ENCODE peak calls at places on chromosomes 12 and 14, in seven cellular contexts. One of them, this sample, is unnamed.
A peak's percentile ranks its signal among the peaks of the same experiment; 100 is the strongest.

GRCh38 chr12:109388167-109388563 is 40.5 kb downstream of the MYO1H start:
- DNase-seq in A549: no peak
- DNase-seq in uterus: no peak
- DNase-seq in suprapubic skin: no peak
- DNase-seq in AG04450: no peak
- DNase-seq in prostate gland: no peak
- DNase-seq in left ventricle myocardium inferior: no peak
- DNase-seq in this sample: no peak

GRCh38 chr14:44833376-44833775 is 128.4 kb downstream of the KLHL28 start:
- DNase-seq in A549: peak; percentile 3
- DNase-seq in uterus: no peak
- DNase-seq in suprapubic skin: no peak
- DNase-seq in AG04450: no peak
- DNase-seq in prostate gland: no peak
- DNase-seq in left ventricle myocardium inferior: no peak
- DNase-seq in this sample: peak; percentile 36

GRCh38 chr14:99540196-99541032 is 59.2 kb downstream of the CCNK start:
- DNase-seq in A549: no peak
- DNase-seq in uterus: no peak
- DNase-seq in suprapubic skin: no peak
- DNase-seq in AG04450: no peak
- DNase-seq in prostate gland: no peak
- DNase-seq in left ventricle myocardium inferior: no peak
- DNase-seq in this sample: no peak

GRCh38 chr12:57726884-57727757 is 11.4 kb downstream of the AGAP2 start:
- DNase-seq in A549: no peak
- DNase-seq in uterus: peak; percentile 52
- DNase-seq in suprapubic skin: no peak
- DNase-seq in AG04450: no peak
- DNase-seq in prostate gland: no peak
- DNase-seq in left ventricle myocardium inferior: peak; percentile 59
- DNase-seq in this sample: peak; percentile 83

GRCh38 chr12:132783917-132784531 is 22.4 kb upstream of the ANKLE2 start:
- DNase-seq in A549: no peak
- DNase-seq in uterus: no peak
- DNase-seq in suprapubic skin: no peak
- DNase-seq in AG04450: no peak
- DNase-seq in prostate gland: no peak
- DNase-seq in left ventricle myocardium inferior: peak; percentile 36
- DNase-seq in this sample: no peak

GRCh38 chr12:67816269-67816668 is 167.7 kb downstream of the DYRK2 start:
- DNase-seq in A549: no peak
- DNase-seq in uterus: no peak
- DNase-seq in suprapubic skin: no peak
- DNase-seq in AG04450: no peak
- DNase-seq in prostate gland: no peak
- DNase-seq in left ventricle myocardium inferior: no peak
- DNase-seq in this sample: no peak

GRCh38 chr12:7067096-7067495 is 6.6 kb downstream of the C1S start:
- DNase-seq in A549: no peak
- DNase-seq in uterus: no peak
- DNase-seq in suprapubic skin: no peak
- DNase-seq in AG04450: no peak
- DNase-seq in prostate gland: no peak
- DNase-seq in left ventricle myocardium inferior: no peak
- DNase-seq in this sample: no peak

GRCh38 chr14:89146291-89146690 is 270.7 kb downstream of the FOXN3 start:
- DNase-seq in A549: no peak
- DNase-seq in uterus: no peak
- DNase-seq in suprapubic skin: no peak
- DNase-seq in AG04450: no peak
- DNase-seq in prostate gland: no peak
- DNase-seq in left ventricle myocardium inferior: no peak
- DNase-seq in this sample: no peak

GRCh38 chr12:90086281-90086680 is 377.6 kb upstream of the ATP2B1 start:
- DNase-seq in A549: no peak
- DNase-seq in uterus: no peak
- DNase-seq in suprapubic skin: no peak
- DNase-seq in AG04450: no peak
- DNase-seq in prostate gland: no peak
- DNase-seq in left ventricle myocardium inferior: no peak
- DNase-seq in this sample: no peak

GRCh38 chr14:69008411-69008810 is 29.3 kb upstream of the ACTN1 start:
- DNase-seq in A549: no peak
- DNase-seq in uterus: no peak
- DNase-seq in suprapubic skin: no peak
- DNase-seq in AG04450: no peak
- DNase-seq in prostate gland: no peak
- DNase-seq in left ventricle myocardium inferior: no peak
- DNase-seq in this sample: peak; percentile 19

GRCh38 chr14:55427439-55427838 is 13.0 kb downstream of the TBPL2 start:
- DNase-seq in A549: no peak
- DNase-seq in uterus: no peak
- DNase-seq in suprapubic skin: no peak
- DNase-seq in AG04450: no peak
- DNase-seq in prostate gland: no peak
- DNase-seq in left ventricle myocardium inferior: no peak
- DNase-seq in this sample: no peak

GRCh38 chr12:31011746-31012567 is 61.7 kb upstream of the DDX11 start:
- DNase-seq in A549: no peak
- DNase-seq in uterus: peak; percentile 7
- DNase-seq in suprapubic skin: peak; percentile 67
- DNase-seq in AG04450: no peak
- DNase-seq in prostate gland: no peak
- DNase-seq in left ventricle myocardium inferior: no peak
- DNase-seq in this sample: peak; percentile 16

GRCh38 chr12:78181544-78182162 is 351.0 kb downstream of the NAV3 start:
- DNase-seq in A549: peak; percentile 0
- DNase-seq in uterus: no peak
- DNase-seq in suprapubic skin: no peak
- DNase-seq in AG04450: no peak
- DNase-seq in prostate gland: no peak
- DNase-seq in left ventricle myocardium inferior: no peak
- DNase-seq in this sample: peak; percentile 60

GRCh38 chr14:55107766-55108554 is 21.1 kb upstream of the LGALS3 start:
- DNase-seq in A549: peak; percentile 71
- DNase-seq in uterus: peak; percentile 94
- DNase-seq in suprapubic skin: peak; percentile 93
- DNase-seq in AG04450: peak; percentile 93
- DNase-seq in prostate gland: peak; percentile 70
- DNase-seq in left ventricle myocardium inferior: peak; percentile 90
- DNase-seq in this sample: peak; percentile 95

GRCh38 chr14:68619805-68620574 is 172.9 kb downstream of the ZFP36L1 start:
- DNase-seq in A549: no peak
- DNase-seq in uterus: peak; percentile 60
- DNase-seq in suprapubic skin: no peak
- DNase-seq in AG04450: no peak
- DNase-seq in prostate gland: no peak
- DNase-seq in left ventricle myocardium inferior: peak; percentile 50
- DNase-seq in this sample: no peak

GRCh38 chr14:89422181-89422951 is 5.3 kb upstream of the FOXN3 start:
- DNase-seq in A549: no peak
- DNase-seq in uterus: no peak
- DNase-seq in suprapubic skin: no peak
- DNase-seq in AG04450: no peak
- DNase-seq in prostate gland: peak; percentile 71
- DNase-seq in left ventricle myocardium inferior: no peak
- DNase-seq in this sample: no peak

GRCh38 chr12:99453831-99454538 is 193.6 kb upstream of the GARIN6 start:
- DNase-seq in A549: no peak
- DNase-seq in uterus: no peak
- DNase-seq in suprapubic skin: no peak
- DNase-seq in AG04450: no peak
- DNase-seq in prostate gland: no peak
- DNase-seq in left ventricle myocardium inferior: no peak
- DNase-seq in this sample: no peak

GRCh38 chr12:27982380-27982779 is 9.8 kb upstream of the PTHLH start:
- DNase-seq in A549: no peak
- DNase-seq in uterus: no peak
- DNase-seq in suprapubic skin: no peak
- DNase-seq in AG04450: no peak
- DNase-seq in prostate gland: no peak
- DNase-seq in left ventricle myocardium inferior: no peak
- DNase-seq in this sample: no peak

GRCh38 chr12:24421759-24422158 is 472.3 kb upstream of the SOX5 start:
- DNase-seq in A549: no peak
- DNase-seq in uterus: no peak
- DNase-seq in suprapubic skin: no peak
- DNase-seq in AG04450: no peak
- DNase-seq in prostate gland: no peak
- DNase-seq in left ventricle myocardium inferior: no peak
- DNase-seq in this sample: no peak

GRCh38 chr12:97875064-97875463 is 412.5 kb downstream of the RMST start:
- DNase-seq in A549: no peak
- DNase-seq in uterus: no peak
- DNase-seq in suprapubic skin: no peak
- DNase-seq in AG04450: no peak
- DNase-seq in prostate gland: peak; percentile 4
- DNase-seq in left ventricle myocardium inferior: no peak
- DNase-seq in this sample: no peak

GRCh38 chr12:52367876-52368275 is 595 bp upstream of the KRT85 start:
- DNase-seq in A549: no peak
- DNase-seq in uterus: no peak
- DNase-seq in suprapubic skin: no peak
- DNase-seq in AG04450: no peak
- DNase-seq in prostate gland: no peak
- DNase-seq in left ventricle myocardium inferior: no peak
- DNase-seq in this sample: no peak

GRCh38 chr14:73246387-73247150 is 9.3 kb downstream of the PAPLN start:
- DNase-seq in A549: no peak
- DNase-seq in uterus: no peak
- DNase-seq in suprapubic skin: no peak
- DNase-seq in AG04450: no peak
- DNase-seq in prostate gland: no peak
- DNase-seq in left ventricle myocardium inferior: no peak
- DNase-seq in this sample: no peak

GRCh38 chr12:47561746-47562145 is 144.1 kb downstream of the RPAP3 start:
- DNase-seq in A549: no peak
- DNase-seq in uterus: no peak
- DNase-seq in suprapubic skin: no peak
- DNase-seq in AG04450: no peak
- DNase-seq in prostate gland: no peak
- DNase-seq in left ventricle myocardium inferior: no peak
- DNase-seq in this sample: no peak

GRCh38 chr12:4809449-4810218 is 89.4 kb downstream of the GALNT8 start:
- DNase-seq in A549: no peak
- DNase-seq in uterus: no peak
- DNase-seq in suprapubic skin: no peak
- DNase-seq in AG04450: no peak
- DNase-seq in prostate gland: no peak
- DNase-seq in left ventricle myocardium inferior: no peak
- DNase-seq in this sample: no peak

GRCh38 chr12:4810219-4810671 is 90.0 kb downstream of the GALNT8 start:
- DNase-seq in A549: no peak
- DNase-seq in uterus: no peak
- DNase-seq in suprapubic skin: no peak
- DNase-seq in AG04450: no peak
- DNase-seq in prostate gland: no peak
- DNase-seq in left ventricle myocardium inferior: no peak
- DNase-seq in this sample: no peak

GRCh38 chr12:4813741-4814140 is 93.5 kb downstream of the GALNT8 start:
- DNase-seq in A549: no peak
- DNase-seq in uterus: no peak
- DNase-seq in suprapubic skin: no peak
- DNase-seq in AG04450: no peak
- DNase-seq in prostate gland: no peak
- DNase-seq in left ventricle myocardium inferior: no peak
- DNase-seq in this sample: no peak

GRCh38 chr12:4814485-4814884 is 94.3 kb downstream of the GALNT8 start:
- DNase-seq in A549: no peak
- DNase-seq in uterus: no peak
- DNase-seq in suprapubic skin: no peak
- DNase-seq in AG04450: no peak
- DNase-seq in prostate gland: no peak
- DNase-seq in left ventricle myocardium inferior: no peak
- DNase-seq in this sample: no peak

DNA sequence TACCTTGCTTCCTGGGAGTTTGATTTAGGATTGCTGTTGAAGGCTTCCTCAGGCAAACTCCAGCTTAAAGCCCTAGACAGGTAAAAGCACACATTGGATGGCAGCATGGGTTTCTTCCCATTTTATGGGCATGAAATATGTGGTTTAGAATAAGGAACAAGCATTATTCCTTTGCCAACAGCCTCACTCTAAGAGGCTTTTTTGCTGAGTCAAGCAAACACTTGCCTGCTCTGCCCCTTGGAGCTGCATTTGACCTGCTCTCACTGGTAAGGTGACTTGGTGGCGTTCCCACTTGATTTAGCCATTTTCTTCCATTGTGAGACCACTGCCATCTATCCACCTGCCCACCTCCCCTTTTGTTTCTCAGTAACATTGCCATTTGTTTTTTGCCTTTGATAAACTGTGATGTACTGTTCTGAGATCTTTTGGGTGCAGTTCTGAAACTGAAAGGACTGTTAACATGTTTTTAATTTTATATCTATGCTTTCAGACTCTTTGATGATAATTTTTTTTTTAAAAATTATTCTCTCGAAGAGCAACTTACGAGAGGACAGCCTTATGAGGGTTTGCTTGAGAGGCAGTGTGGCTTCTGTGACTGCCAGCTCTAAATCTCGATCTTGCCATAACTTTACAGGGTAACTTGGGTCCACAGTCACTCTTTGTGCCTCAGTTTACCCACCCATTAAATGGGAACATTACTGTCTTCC is 92.6 kb downstream of the GALNT8 start:
- DNase-seq in A549: no peak
- DNase-seq in uterus: no peak
- DNase-seq in suprapubic skin: no peak
- DNase-seq in AG04450: no peak
- DNase-seq in prostate gland: no peak
- DNase-seq in left ventricle myocardium inferior: no peak
- DNase-seq in this sample: no peak
- H3K27ac ChIP-seq in A549: no peak overlapping the region
- H3K27ac ChIP-seq in uterus: no peak overlapping the region
- H3K27ac ChIP-seq in suprapubic skin: no peak overlapping the region
- H3K27ac ChIP-seq in AG04450: no peak overlapping the region
- H3K27ac ChIP-seq in prostate gland: no peak overlapping the region
- H3K27ac ChIP-seq in left ventricle myocardium inferior: no peak overlapping the region
- H3K27ac ChIP-seq in this sample: no peak overlapping the region

GRCh38 chr14:96252323-96253052 is 3.5 kb upstream of the BDKRB1 start:
- DNase-seq in A549: no peak
- DNase-seq in uterus: no peak
- DNase-seq in suprapubic skin: no peak
- DNase-seq in AG04450: no peak
- DNase-seq in prostate gland: no peak
- DNase-seq in left ventricle myocardium inferior: no peak
- DNase-seq in this sample: no peak
- H3K27ac ChIP-seq in A549: peak overlapping the region; percentile 91
- H3K27ac ChIP-seq in uterus: no peak overlapping the region
- H3K27ac ChIP-seq in suprapubic skin: no peak overlapping the region
- H3K27ac ChIP-seq in AG04450: peak overlapping the region; percentile 96
- H3K27ac ChIP-seq in prostate gland: no peak overlapping the region
- H3K27ac ChIP-seq in left ventricle myocardium inferior: no peak overlapping the region
- H3K27ac ChIP-seq in this sample: no peak overlapping the region

GRCh38 chr12:119614705-119615104 is 21.1 kb downstream of the TMEM233 start:
- DNase-seq in A549: no peak
- DNase-seq in uterus: no peak
- DNase-seq in suprapubic skin: no peak
- DNase-seq in AG04450: no peak
- DNase-seq in prostate gland: no peak
- DNase-seq in left ventricle myocardium inferior: no peak
- DNase-seq in this sample: no peak
- H3K27ac ChIP-seq in A549: no peak overlapping the region
- H3K27ac ChIP-seq in uterus: no peak overlapping the region
- H3K27ac ChIP-seq in suprapubic skin: no peak overlapping the region
- H3K27ac ChIP-seq in AG04450: no peak overlapping the region
- H3K27ac ChIP-seq in prostate gland: no peak overlapping the region
- H3K27ac ChIP-seq in left ventricle myocardium inferior: no peak overlapping the region
- H3K27ac ChIP-seq in this sample: no peak overlapping the region

GRCh38 chr14:94104731-94105130 is 5.8 kb upstream of the IFI27 start:
- DNase-seq in A549: no peak
- DNase-seq in uterus: no peak
- DNase-seq in suprapubic skin: no peak
- DNase-seq in AG04450: no peak
- DNase-seq in prostate gland: no peak
- DNase-seq in left ventricle myocardium inferior: no peak
- DNase-seq in this sample: no peak
- H3K27ac ChIP-seq in A549: no peak overlapping the region
- H3K27ac ChIP-seq in uterus: no peak overlapping the region
- H3K27ac ChIP-seq in suprapubic skin: no peak overlapping the region
- H3K27ac ChIP-seq in AG04450: no peak overlapping the region
- H3K27ac ChIP-seq in prostate gland: no peak overlapping the region
- H3K27ac ChIP-seq in left ventricle myocardium inferior: no peak overlapping the region
- H3K27ac ChIP-seq in this sample: no peak overlapping the region